ENCODE peak calls at places on chromosomes 6 and 20, in four cellular contexts. Q is upper lobe of right lung, Z is DND-41, X is SJSA1. H is an unnamed sample. For H3K4me1 and H3K27me3, the result is how much of the 10 kb centered on the place peaks cover.

GRCh38 chr6:11231564-11232176 is 798 bp downstream of the NEDD9 start:
- DNase-seq in Q (no peak), Z (no peak), X (peak), H (no peak)

GRCh38 chr6:28474441-28475219 is 31.3 kb upstream of the ZSCAN23 start:
- DNase-seq in Q (no peak), Z (no peak), X (peak), H (no peak)

GRCh38 chr20:44065401-44066340 is 121.3 kb downstream of the JPH2 start:
- DNase-seq in Q (peak), Z (no peak), X (no peak), H (no peak)

GRCh38 chr6:170174124-170174770 is 116.6 kb downstream of the DLL1 start:
- DNase-seq in Q (peak), Z (no peak), X (no peak), H (no peak)

GRCh38 chr6:43292763-43293318 is 5.2 kb upstream of the SLC22A7 start:
- DNase-seq in Q (peak), Z (no peak), X (no peak), H (no peak)

GRCh38 chr20:36062799-36063198 is 91.7 kb upstream of the EPB41L1 start:
- DNase-seq in Q (no peak), Z (no peak), X (no peak), H (no peak)

GRCh38 chr6:46932941-46933340 is 11.2 kb upstream of the ADGRF5 start:
- DNase-seq in Q (no peak), Z (no peak), X (no peak), H (no peak)

GRCh38 chr6:113690255-113690956 is 166.7 kb upstream of the MARCKS start:
- DNase-seq in Q (no peak), Z (no peak), X (peak), H (no peak)

GRCh38 chr6:45436544-45437440 is 59.1 kb upstream of the SUPT3H start:
- DNase-seq in Q (no peak), Z (peak), X (peak), H (peak)

GRCh38 chr6:157514659-157515496 is 133.9 kb downstream of the ZDHHC14 start:
- DNase-seq in Q (no peak), Z (no peak), X (peak), H (no peak)

GRCh38 chr6:106715922-106716321 is 86.5 kb downstream of the QRSL1 start:
- DNase-seq in Q (no peak), Z (no peak), X (no peak), H (no peak)

GRCh38 chr6:149150999-149151398 is 166.5 kb upstream of the TAB2 start:
- DNase-seq in Q (no peak), Z (no peak), X (no peak), H (no peak)

GRCh38 chr6:33624856-33625255 is 3.7 kb downstream of the ITPR3 start:
- DNase-seq in Q (no peak), Z (no peak), X (no peak), H (no peak)

GRCh38 chr6:152316024-152316423 is 321.1 kb downstream of the SYNE1 start:
- DNase-seq in Q (no peak), Z (no peak), X (no peak), H (no peak)

GRCh38 chr6:133241901-133242760 is 974 bp downstream of the EYA4 start:
- DNase-seq in Q (no peak), Z (no peak), X (peak), H (no peak)

GRCh38 chr6:18161437-18161836 is 6.2 kb downstream of the KDM1B start:
- DNase-seq in Q (no peak), Z (no peak), X (no peak), H (no peak)

GRCh38 chr6:20826378-20826777 is 292.1 kb downstream of the CDKAL1 start:
- DNase-seq in Q (no peak), Z (no peak), X (peak), H (no peak)

GRCh38 chr6:113936093-113936934 is 34.6 kb downstream of the HDAC2 start:
- DNase-seq in Q (no peak), Z (peak), X (peak), H (no peak)

GRCh38 chr6:85551264-85551663 is 42.4 kb downstream of the SNX14 start:
- DNase-seq in Q (no peak), Z (no peak), X (no peak), H (peak)

GRCh38 chr20:7980332-7981046 is 39.1 kb downstream of the TMX4 start:
- DNase-seq in Q (no peak), Z (no peak), X (peak), H (peak)

GRCh38 chr20:63394069-63394468 is 32.9 kb upstream of the CHRNA4 start:
- DNase-seq in Q (no peak), Z (no peak), X (no peak), H (no peak)

GRCh38 chr6:100184473-100184872 is 190.4 kb upstream of the MCHR2 start:
- DNase-seq in Q (no peak), Z (no peak), X (no peak), H (no peak)

GRCh38 chr6:148144917-148145521 is 197.6 kb upstream of the SASH1 start:
- DNase-seq in Q (peak), Z (peak), X (peak), H (peak)

GRCh38 chr6:144718431-144718830 is 433.3 kb downstream of the UTRN start:
- DNase-seq in Q (no peak), Z (no peak), X (peak), H (no peak)

GRCh38 chr6:158290659-158291058 is 21.6 kb upstream of the TULP4 start:
- DNase-seq in Q (no peak), Z (peak), X (no peak), H (peak)

GRCh38 chr6:87968435-87969278 is 79.0 kb upstream of the SPACA1 start:
- DNase-seq in Q (peak), Z (no peak), X (peak), H (no peak)

GRCh38 chr6:358432-358831 is 33.1 kb upstream of the IRF4 start:
- DNase-seq in Q (peak), Z (no peak), X (no peak), H (no peak)

GRCh38 chr6:33407132-33407718 is 3.6 kb upstream of the PHF1 start:
- DNase-seq in Q (no peak), Z (no peak), X (no peak), H (no peak)

GRCh38 chr20:35171753-35172433 is at the start of gene PROCR:
- DNase-seq in Q (peak), Z (peak), X (peak), H (no peak)

GRCh38 chr6:109781001-109781400 is 89.9 kb downstream of the FIG4 start:
- DNase-seq in Q (no peak), Z (no peak), X (no peak), H (no peak)

GRCh38 chr20:843908-844307 is 10.4 kb downstream of the FAM110A start:
- DNase-seq in Q (no peak), Z (no peak), X (no peak), H (no peak)

DNA sequence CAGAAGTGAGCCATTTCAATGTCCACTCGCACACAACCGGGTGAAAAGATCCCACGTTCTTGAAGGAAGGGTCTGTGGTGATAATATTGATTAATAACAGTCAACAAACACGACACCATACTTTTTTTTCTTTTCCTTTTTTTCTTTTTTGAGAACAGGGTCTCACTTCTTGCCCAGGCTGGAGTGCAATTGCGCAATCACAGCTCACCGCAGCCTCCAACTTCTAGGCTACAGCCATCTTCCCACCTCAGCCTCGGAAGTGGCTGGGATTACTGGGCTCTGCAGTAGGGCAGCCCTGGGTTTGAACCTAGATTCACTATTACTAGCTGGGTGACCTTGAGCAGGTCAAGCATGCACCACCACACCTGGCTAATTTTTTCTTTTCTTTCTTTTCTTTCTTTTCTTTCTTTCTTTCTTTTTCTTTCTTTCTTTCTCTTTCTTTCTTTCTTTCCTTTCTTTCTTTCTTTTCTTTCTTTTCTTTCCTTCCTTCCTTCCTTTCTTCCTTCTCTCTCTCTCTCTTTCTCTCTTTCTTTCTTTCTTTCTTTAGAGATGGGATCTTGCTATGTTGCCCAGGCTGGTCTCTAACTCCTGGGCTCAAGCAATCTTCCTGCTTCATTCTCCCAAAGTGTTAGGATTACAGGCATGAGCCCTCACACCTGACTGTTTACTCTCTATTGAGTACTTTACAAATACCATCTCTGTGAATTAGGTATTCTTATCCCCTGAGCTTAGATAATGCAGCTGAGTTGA is 123.9 kb downstream of the SNX5 start:
- DNase-seq in Q (no peak), Z (no peak), X (no peak), H (no peak)
- H3K4me1 ChIP-seq in Q (under half), Z (under half), X (half or more), H (under half)

GRCh38 chr20:3239867-3240775 is 1.1 kb upstream of the SLC4A11 start:
- DNase-seq in Q (no peak), Z (no peak), X (no peak), H (no peak)
- H3K27me3 ChIP-seq in Q (under half), Z (under half), X (under half), H (under half)

DNA sequence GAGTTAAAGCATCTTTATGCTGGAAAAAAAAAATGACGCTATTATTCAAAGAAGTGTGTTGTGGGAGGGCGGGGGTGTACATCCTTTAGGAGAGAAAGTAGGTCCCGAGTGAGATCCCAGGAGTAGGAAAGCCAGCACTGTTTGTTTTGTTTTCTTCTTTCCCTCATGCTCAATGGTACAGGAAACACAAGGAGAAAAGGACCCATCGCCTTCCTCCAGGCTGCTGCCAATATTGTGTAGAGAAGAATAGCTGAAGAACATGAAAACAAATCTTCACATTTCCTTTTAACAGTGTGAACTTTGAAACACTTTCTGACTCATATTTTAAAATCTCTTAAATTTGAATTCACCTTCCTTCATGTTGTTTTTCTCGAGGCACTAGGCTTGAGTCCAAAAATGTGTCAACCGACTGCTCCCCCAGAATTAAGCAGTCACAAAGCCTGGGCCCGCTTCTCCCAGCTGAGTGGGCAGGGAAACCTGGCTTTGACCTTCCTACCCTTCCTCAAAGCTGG is 22.3 kb downstream of the PPP1R16B start:
- DNase-seq in Q (no peak), Z (no peak), X (no peak), H (no peak)
- H3K27ac ChIP-seq in Q (peak), Z (no peak), X (no peak), H (no peak)

DNA sequence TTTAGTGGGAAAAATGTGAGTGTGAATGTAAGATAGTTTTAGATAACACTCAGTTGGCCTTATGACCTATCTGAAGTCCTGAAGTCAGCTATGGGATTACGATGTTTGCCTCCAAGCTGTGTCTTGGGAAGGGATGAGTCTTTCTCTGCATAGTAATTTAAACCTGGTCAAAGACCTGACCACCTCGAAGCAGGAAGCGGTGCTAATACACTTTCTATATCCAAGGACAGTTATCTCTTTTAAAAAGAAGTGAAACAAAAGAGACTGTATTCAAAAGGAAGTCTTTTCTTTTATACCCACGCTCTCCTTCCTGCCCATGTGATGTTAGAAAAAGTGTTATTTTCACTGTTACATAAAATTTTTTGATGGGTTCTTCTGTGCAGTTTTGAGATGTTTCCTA is 94.9 kb downstream of the JARID2 start:
- DNase-seq in Q (no peak), Z (no peak), X (no peak), H (no peak)
- H3K4me1 ChIP-seq in Q (under half), Z (under half), X (under half), H (half or more)

DNA sequence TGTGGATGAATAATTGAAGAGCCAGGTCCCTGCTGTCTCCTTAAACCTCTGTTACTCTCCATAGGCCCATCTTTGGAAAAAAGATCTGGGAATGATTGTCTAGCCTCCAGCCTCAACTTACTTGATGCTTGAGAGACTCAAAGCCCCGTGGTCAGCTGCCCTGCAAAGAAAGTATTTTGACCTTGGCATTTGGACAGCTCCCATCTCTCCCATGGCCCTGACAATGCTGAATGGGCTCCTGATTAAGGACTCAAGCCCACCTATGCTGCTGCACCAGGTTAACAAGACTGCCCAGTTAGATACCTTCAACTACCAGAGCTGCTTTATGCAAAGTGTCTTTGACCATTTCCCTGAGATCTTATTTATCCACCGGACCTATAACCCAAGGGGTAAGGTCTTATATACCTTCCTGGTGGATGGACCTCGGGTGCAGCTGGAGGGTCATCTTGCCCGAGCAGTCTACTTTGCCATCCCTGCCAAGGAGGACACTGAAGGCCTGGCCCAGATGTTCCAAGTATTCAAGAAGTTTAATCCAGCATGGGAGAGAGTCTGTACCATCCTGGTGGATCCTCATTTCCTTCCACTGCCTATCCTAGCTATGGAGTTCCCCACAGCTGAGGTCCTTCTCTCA is 1.6 kb downstream of the ZSWIM1 start:
- DNase-seq in Q (no peak), Z (no peak), X (no peak), H (no peak)
- H3K27me3 ChIP-seq in Q (under half), Z (under half), X (under half), H (under half)

GRCh38 chr6:131955192-131955591 is 4.0 kb upstream of the CCN2 start:
- DNase-seq in Q (no peak), Z (no peak), X (no peak), H (no peak)
- H3K27ac ChIP-seq in Q (peak), Z (no peak), X (peak), H (no peak)

GRCh38 chr20:51162015-51162414 is 139.1 kb upstream of the KCNG1 start:
- DNase-seq in Q (no peak), Z (no peak), X (no peak), H (no peak)
- H3K4me1 ChIP-seq in Q (under half), Z (under half), X (under half), H (under half)

GRCh38 chr20:32028647-32029372 is 18.6 kb downstream of the CCM2L start:
- DNase-seq in Q (no peak), Z (no peak), X (no peak), H (no peak)
- H3K27me3 ChIP-seq in Q (under half), Z (under half), X (under half), H (under half)

GRCh38 chr20:19880256-19881079 is 122.4 kb downstream of the RIN2 start:
- DNase-seq in Q (no peak), Z (no peak), X (peak), H (no peak)
- H3K27ac ChIP-seq in Q (no peak), Z (no peak), X (peak), H (no peak)